ENCODE peak calls at places on chromosomes 16 and 17, in six cellular contexts. D, U, M, C, G and W are unnamed samples.

GRCh38 chr17:10072556-10072955 is 125.8 kb downstream of the GAS7 start:
- DNase-seq in D (no peak), U (no peak), M (no peak), C (no peak), G (no peak), W (no peak)

GRCh38 chr17:50325906-50326305 is 20.0 kb upstream of the XYLT2 start:
- DNase-seq in D (no peak), U (no peak), M (no peak), C (no peak), G (no peak), W (no peak)

GRCh38 chr17:76501018-76501826 is at the start of gene RHBDF2:
- DNase-seq in D (peak), U (peak), M (peak), C (peak), G (peak), W (peak)

GRCh38 chr16:23950898-23951297 is 115.1 kb downstream of the PRKCB start:
- DNase-seq in D (no peak), U (no peak), M (no peak), C (no peak), G (no peak), W (no peak)

GRCh38 chr16:4360538-4361021 is 9.5 kb upstream of the PAM16 start:
- DNase-seq in D (peak), U (peak), M (peak), C (no peak), G (no peak), W (peak)

GRCh38 chr17:29633886-29634285 is 11.2 kb upstream of the CORO6 start:
- DNase-seq in D (no peak), U (no peak), M (no peak), C (no peak), G (no peak), W (no peak)

GRCh38 chr16:84673561-84673960 is 25.2 kb downstream of the KLHL36 start:
- DNase-seq in D (no peak), U (no peak), M (no peak), C (no peak), G (no peak), W (no peak)

GRCh38 chr17:38562215-38562569 is 43.6 kb downstream of the SRCIN1 start:
- DNase-seq in D (no peak), U (no peak), M (no peak), C (no peak), G (no peak), W (no peak)

GRCh38 chr17:82830249-82830661 is 9.6 kb downstream of the ZNF750 start:
- DNase-seq in D (peak), U (no peak), M (no peak), C (peak), G (no peak), W (peak)

GRCh38 chr16:89044394-89045180 is 49.1 kb upstream of the ACSF3 start:
- DNase-seq in D (peak), U (no peak), M (no peak), C (peak), G (peak), W (no peak)